ENCODE peak calls at places on chromosomes 5 and 9, in ten cellular contexts. One of them, this sample, is unnamed.

GRCh38 chr5:23525751-23526150 is 18.3 kb downstream of the PRDM9 start:
- DNase-seq in GM04504: no peak
- DNase-seq in neural crest cell: no peak
- DNase-seq in epithelial cell of prostate: no peak
- DNase-seq in naive thymus-derived CD8-positive, alpha-beta T cell: no peak
- DNase-seq in IMR-90: no peak
- DNase-seq in hippocampal formation: no peak
- DNase-seq in mammary epithelial cell: no peak
- DNase-seq in Caco-2: no peak
- DNase-seq in stimulated activated CD8-positive, alpha-beta memory T cell treated with anti-CD3 and anti-CD28 coated beads, Interleukin-7, amount 100 ng/mL, for 24 hours: no peak
- DNase-seq in this sample: no peak

GRCh38 chr9:68704804-68705635 is at the start of gene PIP5K1B:
- DNase-seq in IMR-90: peak
- DNase-seq in Caco-2: peak
- DNase-seq in stimulated activated CD8-positive, alpha-beta memory T cell treated with anti-CD3 and anti-CD28 coated beads, Interleukin-7, amount 100 ng/mL, for 24 hours: no peak
- DNase-seq in neural crest cell: peak
- DNase-seq in hippocampal formation: no peak
- DNase-seq in naive thymus-derived CD8-positive, alpha-beta T cell: no peak
- DNase-seq in mammary epithelial cell: peak
- DNase-seq in epithelial cell of prostate: peak
- DNase-seq in GM04504: peak
- DNase-seq in this sample: no peak

GRCh38 chr5:84688566-84688965 is 303.9 kb upstream of the EDIL3 start:
- DNase-seq in Caco-2: no peak
- DNase-seq in hippocampal formation: no peak
- DNase-seq in epithelial cell of prostate: peak
- DNase-seq in mammary epithelial cell: peak
- DNase-seq in GM04504: peak
- DNase-seq in neural crest cell: no peak
- DNase-seq in IMR-90: peak
- DNase-seq in naive thymus-derived CD8-positive, alpha-beta T cell: no peak
- DNase-seq in stimulated activated CD8-positive, alpha-beta memory T cell treated with anti-CD3 and anti-CD28 coated beads, Interleukin-7, amount 100 ng/mL, for 24 hours: no peak
- DNase-seq in this sample: no peak

GRCh38 chr5:62212648-62213047 is 93.4 kb upstream of the KIF2A start:
- DNase-seq in Caco-2: no peak
- DNase-seq in naive thymus-derived CD8-positive, alpha-beta T cell: no peak
- DNase-seq in GM04504: no peak
- DNase-seq in hippocampal formation: no peak
- DNase-seq in IMR-90: no peak
- DNase-seq in mammary epithelial cell: no peak
- DNase-seq in epithelial cell of prostate: no peak
- DNase-seq in stimulated activated CD8-positive, alpha-beta memory T cell treated with anti-CD3 and anti-CD28 coated beads, Interleukin-7, amount 100 ng/mL, for 24 hours: no peak
- DNase-seq in neural crest cell: no peak
- DNase-seq in this sample: no peak

GRCh38 chr5:141807732-141808131 is 70.5 kb downstream of the PCDH1 start:
- DNase-seq in mammary epithelial cell: no peak
- DNase-seq in GM04504: no peak
- DNase-seq in IMR-90: no peak
- DNase-seq in epithelial cell of prostate: no peak
- DNase-seq in hippocampal formation: no peak
- DNase-seq in stimulated activated CD8-positive, alpha-beta memory T cell treated with anti-CD3 and anti-CD28 coated beads, Interleukin-7, amount 100 ng/mL, for 24 hours: no peak
- DNase-seq in naive thymus-derived CD8-positive, alpha-beta T cell: no peak
- DNase-seq in neural crest cell: no peak
- DNase-seq in Caco-2: no peak
- DNase-seq in this sample: no peak

GRCh38 chr9:105187781-105188180 is 56.7 kb upstream of the SLC44A1 start:
- DNase-seq in mammary epithelial cell: peak
- DNase-seq in stimulated activated CD8-positive, alpha-beta memory T cell treated with anti-CD3 and anti-CD28 coated beads, Interleukin-7, amount 100 ng/mL, for 24 hours: no peak
- DNase-seq in Caco-2: no peak
- DNase-seq in IMR-90: peak
- DNase-seq in neural crest cell: no peak
- DNase-seq in hippocampal formation: no peak
- DNase-seq in naive thymus-derived CD8-positive, alpha-beta T cell: no peak
- DNase-seq in GM04504: peak
- DNase-seq in epithelial cell of prostate: peak
- DNase-seq in this sample: no peak

GRCh38 chr9:129285979-129286772 is 108.1 kb upstream of the IER5L start:
- DNase-seq in mammary epithelial cell: no peak
- DNase-seq in stimulated activated CD8-positive, alpha-beta memory T cell treated with anti-CD3 and anti-CD28 coated beads, Interleukin-7, amount 100 ng/mL, for 24 hours: no peak
- DNase-seq in GM04504: no peak
- DNase-seq in neural crest cell: no peak
- DNase-seq in IMR-90: no peak
- DNase-seq in hippocampal formation: no peak
- DNase-seq in naive thymus-derived CD8-positive, alpha-beta T cell: no peak
- DNase-seq in epithelial cell of prostate: no peak
- DNase-seq in Caco-2: no peak
- DNase-seq in this sample: no peak

GRCh38 chr9:21110708-21111576 is 30.7 kb downstream of the IFNW1 start:
- DNase-seq in GM04504: peak
- DNase-seq in mammary epithelial cell: peak
- DNase-seq in epithelial cell of prostate: peak
- DNase-seq in stimulated activated CD8-positive, alpha-beta memory T cell treated with anti-CD3 and anti-CD28 coated beads, Interleukin-7, amount 100 ng/mL, for 24 hours: no peak
- DNase-seq in IMR-90: peak
- DNase-seq in naive thymus-derived CD8-positive, alpha-beta T cell: peak
- DNase-seq in hippocampal formation: no peak
- DNase-seq in neural crest cell: peak
- DNase-seq in Caco-2: peak
- DNase-seq in this sample: no peak

GRCh38 chr9:134708672-134709038 is 67.1 kb downstream of the COL5A1 start:
- DNase-seq in naive thymus-derived CD8-positive, alpha-beta T cell: no peak
- DNase-seq in IMR-90: no peak
- DNase-seq in mammary epithelial cell: no peak
- DNase-seq in epithelial cell of prostate: no peak
- DNase-seq in hippocampal formation: no peak
- DNase-seq in GM04504: no peak
- DNase-seq in Caco-2: no peak
- DNase-seq in stimulated activated CD8-positive, alpha-beta memory T cell treated with anti-CD3 and anti-CD28 coated beads, Interleukin-7, amount 100 ng/mL, for 24 hours: no peak
- DNase-seq in neural crest cell: no peak
- DNase-seq in this sample: no peak

GRCh38 chr9:93884808-93885207 is 70.3 kb downstream of the BARX1 start:
- DNase-seq in IMR-90: no peak
- DNase-seq in stimulated activated CD8-positive, alpha-beta memory T cell treated with anti-CD3 and anti-CD28 coated beads, Interleukin-7, amount 100 ng/mL, for 24 hours: no peak
- DNase-seq in hippocampal formation: no peak
- DNase-seq in GM04504: no peak
- DNase-seq in Caco-2: no peak
- DNase-seq in naive thymus-derived CD8-positive, alpha-beta T cell: no peak
- DNase-seq in neural crest cell: no peak
- DNase-seq in epithelial cell of prostate: peak
- DNase-seq in mammary epithelial cell: no peak
- DNase-seq in this sample: no peak

GRCh38 chr5:176676361-176676824 is 29.1 kb downstream of the TSPAN17 start:
- DNase-seq in stimulated activated CD8-positive, alpha-beta memory T cell treated with anti-CD3 and anti-CD28 coated beads, Interleukin-7, amount 100 ng/mL, for 24 hours: no peak
- DNase-seq in naive thymus-derived CD8-positive, alpha-beta T cell: no peak
- DNase-seq in hippocampal formation: no peak
- DNase-seq in mammary epithelial cell: no peak
- DNase-seq in GM04504: peak
- DNase-seq in neural crest cell: no peak
- DNase-seq in Caco-2: no peak
- DNase-seq in epithelial cell of prostate: no peak
- DNase-seq in IMR-90: peak
- DNase-seq in this sample: no peak

GRCh38 chr5:145237843-145238242 is 597.3 kb downstream of the PRELID2 start:
- DNase-seq in hippocampal formation: no peak
- DNase-seq in mammary epithelial cell: peak
- DNase-seq in IMR-90: peak
- DNase-seq in epithelial cell of prostate: peak
- DNase-seq in naive thymus-derived CD8-positive, alpha-beta T cell: no peak
- DNase-seq in neural crest cell: peak
- DNase-seq in Caco-2: peak
- DNase-seq in GM04504: no peak
- DNase-seq in stimulated activated CD8-positive, alpha-beta memory T cell treated with anti-CD3 and anti-CD28 coated beads, Interleukin-7, amount 100 ng/mL, for 24 hours: no peak
- DNase-seq in this sample: no peak

GRCh38 chr5:89703799-89704198 is 705.8 kb downstream of the CETN3 start:
- DNase-seq in epithelial cell of prostate: no peak
- DNase-seq in stimulated activated CD8-positive, alpha-beta memory T cell treated with anti-CD3 and anti-CD28 coated beads, Interleukin-7, amount 100 ng/mL, for 24 hours: no peak
- DNase-seq in hippocampal formation: no peak
- DNase-seq in GM04504: no peak
- DNase-seq in Caco-2: peak
- DNase-seq in neural crest cell: no peak
- DNase-seq in naive thymus-derived CD8-positive, alpha-beta T cell: no peak
- DNase-seq in IMR-90: no peak
- DNase-seq in mammary epithelial cell: no peak
- DNase-seq in this sample: no peak

GRCh38 chr5:23314827-23315226 is 192.6 kb upstream of the PRDM9 start:
- DNase-seq in GM04504: no peak
- DNase-seq in epithelial cell of prostate: peak
- DNase-seq in IMR-90: peak
- DNase-seq in Caco-2: no peak
- DNase-seq in mammary epithelial cell: peak
- DNase-seq in neural crest cell: no peak
- DNase-seq in stimulated activated CD8-positive, alpha-beta memory T cell treated with anti-CD3 and anti-CD28 coated beads, Interleukin-7, amount 100 ng/mL, for 24 hours: no peak
- DNase-seq in hippocampal formation: no peak
- DNase-seq in naive thymus-derived CD8-positive, alpha-beta T cell: no peak
- DNase-seq in this sample: no peak

GRCh38 chr9:121434946-121435345 is 64.7 kb downstream of the GGTA1 start:
- DNase-seq in epithelial cell of prostate: no peak
- DNase-seq in stimulated activated CD8-positive, alpha-beta memory T cell treated with anti-CD3 and anti-CD28 coated beads, Interleukin-7, amount 100 ng/mL, for 24 hours: no peak
- DNase-seq in Caco-2: no peak
- DNase-seq in mammary epithelial cell: peak
- DNase-seq in IMR-90: peak
- DNase-seq in naive thymus-derived CD8-positive, alpha-beta T cell: no peak
- DNase-seq in hippocampal formation: no peak
- DNase-seq in neural crest cell: no peak
- DNase-seq in GM04504: peak
- DNase-seq in this sample: no peak

GRCh38 chr9:70563437-70564204 is 149.2 kb upstream of the KLF9 start:
- DNase-seq in GM04504: peak
- DNase-seq in naive thymus-derived CD8-positive, alpha-beta T cell: peak
- DNase-seq in mammary epithelial cell: peak
- DNase-seq in neural crest cell: no peak
- DNase-seq in epithelial cell of prostate: no peak
- DNase-seq in stimulated activated CD8-positive, alpha-beta memory T cell treated with anti-CD3 and anti-CD28 coated beads, Interleukin-7, amount 100 ng/mL, for 24 hours: no peak
- DNase-seq in Caco-2: no peak
- DNase-seq in hippocampal formation: no peak
- DNase-seq in IMR-90: peak
- DNase-seq in this sample: no peak

GRCh38 chr5:176608937-176609723 is 826 bp downstream of the GPRIN1 start:
- DNase-seq in hippocampal formation: no peak
- DNase-seq in IMR-90: no peak
- DNase-seq in Caco-2: no peak
- DNase-seq in GM04504: no peak
- DNase-seq in stimulated activated CD8-positive, alpha-beta memory T cell treated with anti-CD3 and anti-CD28 coated beads, Interleukin-7, amount 100 ng/mL, for 24 hours: no peak
- DNase-seq in epithelial cell of prostate: no peak
- DNase-seq in naive thymus-derived CD8-positive, alpha-beta T cell: no peak
- DNase-seq in mammary epithelial cell: no peak
- DNase-seq in neural crest cell: peak
- DNase-seq in this sample: no peak

GRCh38 chr5:172617817-172618216 is 23.2 kb upstream of the NEURL1B start:
- DNase-seq in mammary epithelial cell: no peak
- DNase-seq in IMR-90: no peak
- DNase-seq in Caco-2: no peak
- DNase-seq in naive thymus-derived CD8-positive, alpha-beta T cell: no peak
- DNase-seq in stimulated activated CD8-positive, alpha-beta memory T cell treated with anti-CD3 and anti-CD28 coated beads, Interleukin-7, amount 100 ng/mL, for 24 hours: no peak
- DNase-seq in hippocampal formation: no peak
- DNase-seq in GM04504: no peak
- DNase-seq in neural crest cell: no peak
- DNase-seq in epithelial cell of prostate: no peak
- DNase-seq in this sample: no peak

GRCh38 chr9:124768778-124769350 is 2.2 kb downstream of the NR6A1 start:
- DNase-seq in neural crest cell: no peak
- DNase-seq in epithelial cell of prostate: no peak
- DNase-seq in IMR-90: no peak
- DNase-seq in mammary epithelial cell: no peak
- DNase-seq in GM04504: no peak
- DNase-seq in Caco-2: no peak
- DNase-seq in stimulated activated CD8-positive, alpha-beta memory T cell treated with anti-CD3 and anti-CD28 coated beads, Interleukin-7, amount 100 ng/mL, for 24 hours: no peak
- DNase-seq in naive thymus-derived CD8-positive, alpha-beta T cell: no peak
- DNase-seq in hippocampal formation: no peak
- DNase-seq in this sample: no peak

This sample was measured in amygdala.